ENCODE peak calls at places on chromosomes 4 and X, in seven cellular contexts. T, J, R, C, M, F and D are unnamed samples.

GRCh38 chr4:43351970-43352806 is 459.7 kb downstream of the GRXCR1 start:
- DNase-seq in T (no peak), J (no peak), R (no peak), C (peak; percentile 9), M (no peak), F (no peak), D (no peak)

GRCh38 chr4:150211016-150211415 is 132.8 kb downstream of the DCLK2 start:
- DNase-seq in T (no peak), J (no peak), R (no peak), C (peak; percentile 39), M (no peak), F (no peak), D (no peak)

GRCh38 chr4:45869199-45869598 is 254.7 kb downstream of the GABRG1 start:
- DNase-seq in T (no peak), J (no peak), R (no peak), C (no peak), M (no peak), F (no peak), D (no peak)

GRCh38 chrX:17944833-17945497 is 83.9 kb upstream of the RAI2 start:
- DNase-seq in T (peak; percentile 3), J (no peak), R (no peak), C (no peak), M (no peak), F (peak; percentile 0), D (peak; percentile 2)

GRCh38 chr4:86498560-86499166 is 95.5 kb upstream of the PTPN13 start:
- DNase-seq in T (peak; percentile 39), J (no peak), R (peak; percentile 57), C (peak; percentile 76), M (peak; percentile 54), F (peak; percentile 57), D (peak; percentile 64)

GRCh38 chrX:72381439-72382198 is 75.9 kb upstream of the CITED1 start:
- DNase-seq in T (peak; percentile 69), J (no peak), R (no peak), C (no peak), M (no peak), F (no peak), D (no peak)

GRCh38 chr4:3786196-3786869 is 20.1 kb downstream of the ADRA2C start:
- DNase-seq in T (peak; percentile 71), J (no peak), R (peak; percentile 60), C (peak; percentile 6), M (peak; percentile 15), F (peak; percentile 47), D (no peak)

GRCh38 chr4:139892973-139893736 is 227.5 kb downstream of the MGST2 start:
- DNase-seq in T (no peak), J (no peak), R (no peak), C (peak; percentile 78), M (no peak), F (no peak), D (no peak)

GRCh38 chrX:118574666-118575065 is 79.1 kb downstream of the DOCK11 start:
- DNase-seq in T (no peak), J (no peak), R (no peak), C (no peak), M (no peak), F (no peak), D (no peak)